ENCODE peak calls at places on chromosomes 13 and 19, in four cellular contexts. C, V, Y and K are unnamed samples. For H3K9me3, the result is how much of the 10 kb centered on the place peaks cover.

GRCh38 chr19:13053761-13054604 is 48.7 kb downstream of the LYL1 start:
- DNase-seq in C (peak), V (peak), Y (peak), K (peak)

GRCh38 chr13:31088826-31089420 is 72.8 kb downstream of the HSPH1 start:
- DNase-seq in C (no peak), V (no peak), Y (no peak), K (no peak)

GRCh38 chr13:110347535-110348308 is 40.6 kb downstream of the COL4A2 start:
- DNase-seq in C (peak), V (no peak), Y (no peak), K (peak)

GRCh38 chr13:84648069-84648640 is 765.9 kb upstream of the SLITRK1 start:
- DNase-seq in C (no peak), V (no peak), Y (no peak), K (no peak)

GRCh38 chr19:23118400-23118799 is 1.6 kb downstream of the ZNF730 start:
- DNase-seq in C (no peak), V (no peak), Y (no peak), K (no peak)

GRCh38 chr19:10402441-10403038 is 802 bp downstream of the CDC37 start:
- DNase-seq in C (peak), V (no peak), Y (no peak), K (peak)

GRCh38 chr13:74413482-74413881 is 279.3 kb upstream of the KLF12 start:
- DNase-seq in C (no peak), V (no peak), Y (no peak), K (no peak)

GRCh38 chr19:14004619-14005380 is 1.3 kb downstream of the RFX1 start:
- DNase-seq in C (peak), V (peak), Y (peak), K (no peak)

GRCh38 chr13:88925954-88926353 is 1254.8 kb downstream of the SLITRK5 start:
- DNase-seq in C (peak), V (no peak), Y (no peak), K (no peak)

GRCh38 chr19:4083677-4084546 is 17.2 kb upstream of the ZBTB7A start:
- DNase-seq in C (peak), V (peak), Y (peak), K (peak)

GRCh38 chr13:20713014-20713376 is 9.5 kb downstream of the IL17D start:
- DNase-seq in C (no peak), V (no peak), Y (no peak), K (no peak)

GRCh38 chr13:40120288-40120687 is 464.8 kb downstream of the COG6 start:
- DNase-seq in C (no peak), V (no peak), Y (no peak), K (no peak)

GRCh38 chr13:33199282-33199850 is 86.2 kb downstream of the STARD13 start:
- DNase-seq in C (no peak), V (no peak), Y (no peak), K (no peak)

GRCh38 chr19:789473-790052 is 7.7 kb upstream of the PTBP1 start:
- DNase-seq in C (peak), V (no peak), Y (no peak), K (no peak)

GRCh38 chr19:18488403-18488723 is 33.5 kb downstream of the ELL start:
- DNase-seq in C (no peak), V (no peak), Y (no peak), K (no peak)

GRCh38 chr19:7545904-7546303 is 10.4 kb downstream of the PNPLA6 start:
- DNase-seq in C (no peak), V (no peak), Y (no peak), K (no peak)

GRCh38 chr13:111586291-111586690 is 265.8 kb downstream of the TEX29 start:
- DNase-seq in C (no peak), V (no peak), Y (no peak), K (no peak)

GRCh38 chr19:870963-871401 is 11.5 kb downstream of the CFD start:
- DNase-seq in C (peak), V (no peak), Y (no peak), K (no peak)

GRCh38 chr19:8430650-8431049 is 14.1 kb upstream of the HNRNPM start:
- DNase-seq in C (no peak), V (no peak), Y (no peak), K (no peak)

GRCh38 chr19:18945297-18945696 is 4.3 kb upstream of the HOMER3 start:
- DNase-seq in C (no peak), V (no peak), Y (no peak), K (no peak)

GRCh38 chr13:95255072-95255732 is 46.0 kb downstream of the ABCC4 start:
- DNase-seq in C (no peak), V (no peak), Y (no peak), K (no peak)

GRCh38 chr19:46862974-46863632 is 2.3 kb downstream of the ARHGAP35 start:
- DNase-seq in C (no peak), V (no peak), Y (no peak), K (peak)
- H3K9me3 ChIP-seq in C (under half), V (under half), Y (under half), K (under half)

DNA sequence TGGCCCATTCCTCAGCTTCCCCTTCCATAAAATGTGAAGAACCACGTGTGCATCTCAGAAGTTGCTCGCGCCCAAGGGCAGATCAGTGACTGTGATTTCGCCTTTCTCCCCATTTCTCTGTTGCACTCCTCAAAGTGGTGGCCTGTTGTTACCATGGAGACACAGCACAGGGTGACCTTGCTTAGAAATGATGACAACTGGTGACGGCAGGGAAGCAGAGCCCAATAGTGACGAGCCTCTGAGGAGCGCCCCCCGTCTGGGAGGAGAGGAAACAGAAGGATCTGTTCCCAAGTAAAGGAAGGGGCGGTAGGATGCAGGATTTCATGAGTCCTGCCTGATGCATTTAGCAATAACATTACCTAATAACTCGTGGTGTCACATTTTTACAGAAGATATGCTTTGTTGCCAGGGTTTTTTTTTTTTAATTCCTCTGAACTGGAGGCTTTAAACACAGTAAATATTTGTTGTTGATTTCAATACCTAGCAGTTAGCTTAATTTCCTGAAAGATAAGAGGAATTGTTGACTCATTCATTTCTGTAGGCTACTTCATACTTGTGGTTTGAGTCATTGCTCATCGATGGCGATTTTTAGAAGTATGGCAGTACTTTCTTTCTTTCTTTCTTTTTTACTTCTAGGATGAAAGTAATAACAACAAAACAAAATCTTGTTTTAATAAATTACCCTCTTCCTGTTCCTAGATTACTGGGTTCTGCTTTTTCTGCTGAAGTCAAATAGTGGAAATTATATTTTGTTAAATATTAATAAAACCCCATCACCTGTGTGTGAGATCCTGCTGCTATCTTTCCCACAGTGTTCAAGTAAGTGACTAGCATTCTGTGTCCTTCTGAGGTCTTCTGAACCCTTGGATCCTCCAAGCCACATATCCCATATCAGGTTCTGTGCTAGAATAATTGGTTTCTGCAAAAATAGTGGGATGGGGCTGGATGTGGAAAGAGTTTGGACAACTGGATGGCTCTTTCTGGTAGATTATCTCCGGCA is 36.0 kb downstream of the MBNL2 start:
- DNase-seq in C (peak), V (peak), Y (no peak), K (peak)
- TF ChIP-seq CTCF in C (no peak), V (peak), Y (no peak), K (no peak)

DNA sequence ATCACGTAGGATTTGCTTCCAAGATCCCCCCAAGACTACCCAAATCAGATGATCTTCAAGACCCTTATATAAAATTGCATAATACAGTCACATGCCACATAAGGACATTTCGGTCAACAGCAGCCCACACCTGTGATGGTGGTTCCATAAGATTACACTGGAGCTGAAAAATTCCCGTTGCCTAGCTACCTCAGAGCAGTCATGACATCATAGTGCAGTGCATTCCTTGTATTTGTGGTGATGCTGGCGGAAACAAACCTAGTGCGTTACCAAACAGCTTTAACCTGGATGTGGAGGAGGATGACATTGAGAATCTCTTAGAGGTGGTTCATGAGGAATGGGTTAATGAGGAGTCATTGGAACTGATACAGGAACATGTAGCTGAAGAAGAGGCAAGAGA is 4.8 kb downstream of the ZNF766 start:
- DNase-seq in C (no peak), V (no peak), Y (no peak), K (no peak)
- H3K9me3 ChIP-seq in C (under half), V (under half), Y (under half), K (under half)

GRCh38 chr19:2719910-2720776 is 1.0 kb downstream of the DIRAS1 start:
- DNase-seq in C (peak), V (peak), Y (no peak), K (no peak)
- TF ChIP-seq CTCF in C (no peak), V (no peak), Y (no peak), K (no peak)

DNA sequence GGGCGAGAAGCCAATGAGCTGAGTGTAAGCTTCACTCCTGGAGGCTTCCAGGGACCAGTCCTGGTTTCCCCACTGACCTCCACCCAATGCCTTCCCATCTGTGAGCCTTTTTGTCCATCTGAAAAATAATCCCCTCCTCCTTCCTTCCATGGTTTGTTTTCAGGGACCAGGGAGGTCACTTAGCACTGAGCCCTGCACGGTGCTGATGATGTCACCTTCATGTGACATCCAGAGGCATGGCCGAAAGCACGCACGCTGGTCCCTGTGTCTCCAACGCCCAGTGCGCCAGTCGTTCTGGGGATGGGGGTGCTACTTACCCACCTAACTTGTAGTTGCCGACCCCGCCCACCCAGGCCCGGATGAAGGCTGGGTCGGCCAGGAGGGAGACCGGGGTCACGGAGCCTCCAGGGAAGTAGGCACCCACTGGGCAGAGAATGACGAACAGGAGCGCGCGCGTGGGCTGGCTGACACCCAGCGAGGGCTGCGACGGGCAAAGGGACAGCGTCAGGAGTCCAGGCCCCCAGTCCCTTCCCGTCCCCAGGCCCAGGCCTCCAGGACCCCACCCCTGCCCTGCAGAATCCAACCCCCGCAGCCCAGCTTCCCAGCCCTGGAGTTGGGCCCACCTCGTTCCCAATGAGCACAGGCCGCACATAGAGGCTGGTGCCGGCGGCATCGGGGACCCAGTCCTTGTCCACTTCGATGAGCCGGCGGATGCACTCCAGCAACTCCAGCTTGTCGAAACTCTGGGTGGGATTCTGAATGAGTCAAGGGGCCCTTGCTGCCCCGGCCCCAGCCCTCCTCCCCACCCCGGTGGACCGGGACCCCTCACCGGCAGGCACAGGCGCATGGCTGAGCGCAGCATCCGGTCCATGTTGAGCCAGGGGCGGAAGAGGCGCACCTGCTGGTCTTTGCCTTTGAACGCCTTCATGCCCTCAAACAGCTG is 11.2 kb downstream of the BCAT2 start:
- DNase-seq in C (no peak), V (no peak), Y (no peak), K (no peak)
- H3K9me3 ChIP-seq in C (under half), V (under half), Y (under half), K (under half)

GRCh38 chr13:27770809-27771208 is 21.5 kb upstream of the GSX1 start:
- DNase-seq in C (no peak), V (peak), Y (no peak), K (peak)
- TF ChIP-seq CTCF in C (no peak), V (peak), Y (no peak), K (peak)

GRCh38 chr19:15265849-15266248 is 33.6 kb upstream of the EPHX3 start:
- DNase-seq in C (peak), V (peak), Y (peak), K (no peak)

GRCh38 chr19:15263361-15263985 is 31.2 kb upstream of the EPHX3 start:
- DNase-seq in C (no peak), V (no peak), Y (no peak), K (no peak)

GRCh38 chr19:15265214-15265613 is 33.0 kb upstream of the EPHX3 start:
- DNase-seq in C (no peak), V (no peak), Y (no peak), K (no peak)

GRCh38 chr19:15264061-15264932 is 32.0 kb upstream of the EPHX3 start:
- DNase-seq in C (peak), V (peak), Y (no peak), K (peak)

DNA sequence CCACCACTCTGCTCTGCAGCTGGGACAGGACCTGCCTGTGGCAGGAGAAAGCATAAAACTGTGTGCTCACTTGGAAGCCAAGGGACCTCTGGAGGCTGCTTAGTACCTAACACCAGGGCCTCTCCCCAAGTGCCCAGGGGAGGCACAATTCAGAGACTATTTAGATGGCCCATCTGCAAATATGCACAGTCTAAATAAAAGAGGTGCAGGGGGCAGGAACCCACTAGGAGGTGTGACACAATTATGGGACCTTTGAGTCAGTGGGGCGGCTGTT is 32.6 kb upstream of the EPHX3 start:
- DNase-seq in C (no peak), V (no peak), Y (no peak), K (no peak)
- H3K9me3 ChIP-seq in C (under half), V (under half), Y (under half), K (under half)

GRCh38 chr19:29248332-29248844 is 35.4 kb upstream of the UQCRFS1 start:
- DNase-seq in C (no peak), V (no peak), Y (no peak), K (no peak)

GRCh38 chr19:29247912-29248311 is 35.0 kb upstream of the UQCRFS1 start:
- DNase-seq in C (peak), V (no peak), Y (no peak), K (no peak)

GRCh38 chr19:29245221-29245620 is 32.3 kb upstream of the UQCRFS1 start:
- DNase-seq in C (no peak), V (no peak), Y (no peak), K (no peak)

GRCh38 chr19:29241324-29241723 is 28.4 kb upstream of the UQCRFS1 start:
- DNase-seq in C (no peak), V (no peak), Y (no peak), K (no peak)

GRCh38 chr19:29247051-29247450 is 34.1 kb upstream of the UQCRFS1 start:
- DNase-seq in C (no peak), V (no peak), Y (no peak), K (no peak)
- TF ChIP-seq CTCF in C (no peak), V (no peak), Y (no peak), K (no peak)

GRCh38 chr19:41897820-41898219 is 14.8 kb downstream of the ARHGEF1 start:
- DNase-seq in C (no peak), V (no peak), Y (no peak), K (no peak)

GRCh38 chr19:41895745-41896580 is 13.0 kb downstream of the ARHGEF1 start:
- DNase-seq in C (no peak), V (no peak), Y (no peak), K (no peak)

GRCh38 chr19:41896581-41896942 is 13.6 kb downstream of the ARHGEF1 start:
- DNase-seq in C (no peak), V (no peak), Y (no peak), K (no peak)

GRCh38 chr19:41898235-41898634 is 15.3 kb downstream of the ARHGEF1 start:
- DNase-seq in C (no peak), V (no peak), Y (no peak), K (no peak)

DNA sequence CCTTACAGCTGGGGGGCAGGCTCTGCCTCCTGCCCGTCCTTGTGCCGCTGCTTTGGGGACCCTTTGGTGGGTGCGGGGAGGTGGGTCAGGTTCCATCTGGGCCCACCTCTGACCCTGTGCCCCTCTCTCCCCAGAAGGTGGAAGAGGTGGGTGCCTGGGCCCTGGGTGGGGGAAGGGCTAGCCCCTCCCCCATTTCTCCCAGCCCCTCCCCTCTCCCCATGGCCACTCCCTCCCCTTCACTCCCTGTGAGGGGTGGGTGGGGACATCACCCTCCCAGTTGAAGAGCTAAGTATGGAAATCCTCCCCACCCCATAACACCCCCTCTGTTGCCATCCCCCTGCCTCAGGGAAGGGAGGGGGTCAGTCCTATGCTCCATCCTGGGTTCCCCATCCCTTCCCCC is 14.2 kb downstream of the ARHGEF1 start:
- DNase-seq in C (no peak), V (no peak), Y (no peak), K (no peak)
- H3K9me3 ChIP-seq in C (under half), V (under half), Y (under half), K (under half)